ENCODE peak calls at places on chromosomes 5 and 9, in five cellular contexts. F, Y, W, N and T are unnamed samples.

GRCh38 chr5:94245608-94246007 is 372.8 kb downstream of the KIAA0825 start:
- DNase-seq in Y (no peak), F (no peak), W (no peak), N (no peak), T (no peak)

GRCh38 chr9:38332625-38333024 is 59.9 kb upstream of the ALDH1B1 start:
- DNase-seq in W (no peak), Y (no peak), F (no peak), N (no peak), T (no peak)

GRCh38 chr5:97501965-97502305 is 318.9 kb upstream of the RIOK2 start:
- DNase-seq in N (no peak), Y (no peak), W (no peak), F (no peak), T (no peak)

GRCh38 chr9:96009690-96010477 is 134.4 kb downstream of the ERCC6L2 start:
- DNase-seq in N (no peak), F (no peak), W (no peak), Y (no peak), T (no peak)

GRCh38 chr5:176514244-176514918 is 22.8 kb downstream of the RNF44 start:
- DNase-seq in Y (no peak), W (no peak), F (no peak), N (no peak), T (no peak)

GRCh38 chr9:22160235-22160634 is 151.1 kb upstream of the CDKN2B start:
- DNase-seq in W (no peak), N (no peak), F (no peak), Y (no peak), T (no peak)

GRCh38 chr9:128551652-128552152 is 685 bp upstream of the SPTAN1 start:
- DNase-seq in N (no peak), Y (no peak), F (no peak), W (no peak), T (no peak)

GRCh38 chr5:137268646-137269045 is 230.5 kb downstream of the SPOCK1 start:
- DNase-seq in Y (no peak), N (no peak), W (no peak), F (no peak), T (no peak)

GRCh38 chr5:140965905-140966292 is 377 bp upstream of the PCDHAC2 start:
- DNase-seq in W (no peak), F (no peak), Y (no peak), N (no peak), T (no peak)

GRCh38 chr9:33024126-33024965 is 727 bp upstream of the DNAJA1 start:
- DNase-seq in N (no peak), W (peak), Y (peak), F (peak), T (no peak)

GRCh38 chr5:169695025-169695625 is 58.0 kb downstream of the DOCK2 start:
- DNase-seq in F (no peak), Y (no peak), W (no peak), N (no peak), T (no peak)

GRCh38 chr5:145887976-145888574 is 15.3 kb upstream of the GRXCR2 start:
- DNase-seq in W (peak), Y (peak), F (peak), N (peak), T (peak)

GRCh38 chr5:141874262-141874964 is 3.8 kb downstream of the PCDH1 start:
- DNase-seq in W (peak), Y (no peak), F (peak), N (no peak), T (peak)

GRCh38 chr9:95268681-95269080 is 48.8 kb downstream of the FANCC start:
- DNase-seq in N (no peak), W (peak), Y (peak), F (peak), T (peak)

GRCh38 chr9:98709968-98710965 is 1.5 kb upstream of the GABBR2 start:
- DNase-seq in Y (no peak), W (no peak), N (no peak), F (no peak), T (peak)

GRCh38 chr9:10050016-10050415 is 562.8 kb downstream of the PTPRD start:
- DNase-seq in F (no peak), N (no peak), Y (no peak), W (no peak), T (no peak)

GRCh38 chr5:122756263-122756911 is 18.5 kb upstream of the SNX2 start:
- DNase-seq in Y (no peak), W (no peak), N (no peak), F (no peak), T (no peak)

GRCh38 chr9:107237873-107238272 is 45.2 kb upstream of the RAD23B start:
- DNase-seq in N (no peak), F (no peak), Y (no peak), W (no peak), T (no peak)

GRCh38 chr9:132026932-132027585 is 52.6 kb downstream of the MED27 start:
- DNase-seq in W (no peak), N (peak), F (no peak), Y (no peak), T (peak)

GRCh38 chr5:143238620-143239019 is 164.9 kb downstream of the NR3C1 start:
- DNase-seq in F (no peak), N (no peak), W (no peak), Y (no peak), T (no peak)

GRCh38 chr5:10987291-10987806 is 226.3 kb upstream of the DAP start:
- DNase-seq in W (no peak), F (no peak), Y (no peak), N (no peak), T (no peak)

GRCh38 chr9:92160786-92161185 is 45.6 kb upstream of the SPTLC1 start:
- DNase-seq in N (no peak), W (no peak), Y (no peak), F (no peak), T (no peak)

GRCh38 chr9:91741529-91741928 is 208.5 kb downstream of the ROR2 start:
- DNase-seq in F (no peak), Y (no peak), N (no peak), W (no peak), T (no peak)

GRCh38 chr9:90546200-90546599 is 96.4 kb downstream of the DIRAS2 start:
- DNase-seq in W (peak), F (peak), N (no peak), Y (no peak), T (peak)

DNA sequence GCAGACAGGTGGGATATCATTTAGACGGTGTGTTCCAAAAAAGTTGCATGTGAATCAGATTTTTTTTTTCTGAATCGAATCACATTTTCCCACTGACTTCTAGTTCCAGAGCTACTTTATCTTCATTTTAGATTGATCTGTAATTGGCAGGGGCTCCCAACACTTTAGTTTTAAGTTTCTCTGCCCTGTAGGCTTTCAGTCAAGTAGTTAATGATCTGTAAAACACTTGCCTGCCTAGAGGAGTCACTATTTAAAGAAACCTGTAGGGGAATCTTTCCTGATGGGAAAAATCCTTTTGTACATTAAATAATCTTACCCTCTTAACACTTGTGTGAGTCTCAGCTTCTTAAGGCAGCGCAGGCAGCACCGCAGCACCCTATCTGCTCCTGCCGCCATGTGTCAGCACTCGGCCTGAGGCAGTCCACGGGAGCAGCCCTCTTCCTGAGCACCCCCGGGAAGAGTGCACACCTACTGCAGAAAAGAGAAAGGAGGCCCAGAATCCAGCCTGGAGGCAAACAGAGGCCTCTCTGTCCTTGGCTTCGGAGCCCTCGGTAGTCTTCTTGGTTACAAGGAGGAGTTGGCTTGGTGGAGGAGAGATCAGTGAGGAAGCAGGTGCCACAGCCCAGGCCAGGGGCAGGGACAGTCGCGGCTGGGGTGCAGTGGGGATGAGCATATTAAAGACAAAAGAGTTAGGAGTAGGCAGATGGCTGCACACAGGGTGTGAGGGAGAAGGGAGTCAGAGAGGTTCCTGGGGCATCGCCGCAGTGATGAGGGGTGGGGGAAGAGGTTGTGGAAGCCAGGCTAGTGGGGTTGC is 209.3 kb downstream of the GAPVD1 start:
- DNase-seq in N (no peak), F (no peak), Y (no peak), W (no peak), T (no peak)
- TF ChIP-seq JUND in N (no peak), F (no peak), Y (no peak), W (no peak), T (no peak)

GRCh38 chr5:135453613-135454012 is 1.5 kb upstream of the TIFAB start:
- DNase-seq in Y (no peak), F (no peak), W (no peak), N (no peak), T (no peak)
- TF ChIP-seq JUND in Y (no peak), F (no peak), W (no peak), N (no peak), T (no peak)

GRCh38 chr5:9930156-9930555 is 300.0 kb upstream of the TAS2R1 start:
- DNase-seq in N (no peak), Y (no peak), W (no peak), F (no peak), T (no peak)

GRCh38 chr5:9927106-9927505 is 297.0 kb upstream of the TAS2R1 start:
- DNase-seq in W (no peak), N (no peak), F (no peak), Y (no peak), T (no peak)

GRCh38 chr5:9924614-9925013 is 294.5 kb upstream of the TAS2R1 start:
- DNase-seq in N (no peak), F (no peak), W (no peak), Y (peak), T (peak)

GRCh38 chr5:9928266-9928750 is 298.2 kb upstream of the TAS2R1 start:
- DNase-seq in N (no peak), F (no peak), Y (no peak), W (no peak), T (no peak)

GRCh38 chr5:9927521-9927997 is 297.4 kb upstream of the TAS2R1 start:
- DNase-seq in W (no peak), Y (no peak), N (no peak), F (no peak), T (no peak)
- TF ChIP-seq JUND in W (no peak), Y (no peak), N (peak), F (no peak), T (no peak)

DNA sequence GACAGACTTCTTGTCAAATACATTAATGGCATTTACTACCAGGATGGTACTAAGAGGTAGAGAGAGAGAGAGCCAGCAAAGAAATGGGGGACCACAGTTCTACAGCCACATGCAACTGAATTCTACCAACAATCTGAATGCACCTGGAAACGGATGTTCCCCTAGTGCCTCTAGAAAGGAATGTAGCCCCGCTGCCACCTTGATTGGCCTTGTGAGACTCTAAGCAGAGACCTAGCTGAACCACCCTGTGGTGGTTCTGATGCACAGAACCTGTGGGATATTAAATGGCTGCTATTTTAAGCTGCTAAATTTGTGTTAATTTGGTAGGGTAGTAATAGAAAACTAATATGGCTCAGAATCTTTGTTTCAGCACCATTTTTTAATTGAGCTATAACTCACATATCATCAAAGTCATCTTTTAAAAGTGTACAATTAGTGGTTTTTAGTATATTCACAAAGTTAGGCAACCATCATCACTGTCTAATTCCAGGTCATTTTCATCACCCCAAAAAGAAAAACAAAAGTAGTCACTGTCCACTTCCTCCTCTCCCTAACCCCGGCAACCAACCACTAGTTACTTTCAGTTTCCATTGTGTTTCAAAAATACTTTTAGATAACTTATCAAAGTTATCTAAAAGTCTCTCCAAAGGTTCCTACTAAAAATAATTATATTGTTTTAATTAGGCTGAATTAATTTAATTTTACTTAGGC is 51.7 kb downstream of the CPLANE1 start:
- DNase-seq in F (no peak), N (no peak), Y (no peak), W (no peak), T (no peak)
- TF ChIP-seq JUND in F (no peak), N (no peak), Y (no peak), W (no peak), T (no peak)